ENCODE peak calls at places on chromosomes 11 and 22, in ten cellular contexts. One of them, this sample, is unnamed. For H3K4me1, the result is how much of the 10 kb centered on the place peaks cover.

GRCh38 chr11:61297741-61298140 is 2.6 kb upstream of the VWCE start:
- DNase-seq in sigmoid colon: peak
- DNase-seq in transverse colon: no peak
- DNase-seq in K562: no peak
- DNase-seq in esophagus muscularis mucosa: no peak
- DNase-seq in stomach: no peak
- DNase-seq in vagina: peak
- DNase-seq in GM23338: no peak
- DNase-seq in spleen: peak
- DNase-seq in Panc1: no peak
- DNase-seq in this sample: peak

GRCh38 chr11:8947230-8947943 is 4.6 kb upstream of the ASCL3 start:
- DNase-seq in sigmoid colon: no peak
- DNase-seq in esophagus muscularis mucosa: no peak
- DNase-seq in vagina: no peak
- DNase-seq in spleen: no peak
- DNase-seq in GM23338: no peak
- DNase-seq in stomach: no peak
- DNase-seq in transverse colon: no peak
- DNase-seq in K562: no peak
- DNase-seq in Panc1: no peak
- DNase-seq in this sample: no peak

GRCh38 chr11:79931692-79932091 is 490.9 kb upstream of the TENM4 start:
- DNase-seq in stomach: no peak
- DNase-seq in GM23338: no peak
- DNase-seq in esophagus muscularis mucosa: peak
- DNase-seq in sigmoid colon: no peak
- DNase-seq in vagina: no peak
- DNase-seq in K562: no peak
- DNase-seq in transverse colon: no peak
- DNase-seq in Panc1: no peak
- DNase-seq in spleen: no peak
- DNase-seq in this sample: no peak

GRCh38 chr11:78281511-78281910 is 92.8 kb downstream of the USP35 start:
- DNase-seq in transverse colon: no peak
- DNase-seq in stomach: no peak
- DNase-seq in esophagus muscularis mucosa: no peak
- DNase-seq in Panc1: no peak
- DNase-seq in spleen: no peak
- DNase-seq in GM23338: no peak
- DNase-seq in vagina: no peak
- DNase-seq in sigmoid colon: no peak
- DNase-seq in K562: no peak
- DNase-seq in this sample: no peak

GRCh38 chr11:112794321-112794720 is 166.9 kb upstream of the NCAM1 start:
- DNase-seq in transverse colon: no peak
- DNase-seq in esophagus muscularis mucosa: no peak
- DNase-seq in vagina: no peak
- DNase-seq in spleen: no peak
- DNase-seq in stomach: no peak
- DNase-seq in sigmoid colon: no peak
- DNase-seq in Panc1: no peak
- DNase-seq in GM23338: no peak
- DNase-seq in K562: no peak
- DNase-seq in this sample: no peak

GRCh38 chr11:11450744-11451362 is 97.8 kb upstream of the CSNK2A3 start:
- DNase-seq in sigmoid colon: no peak
- DNase-seq in Panc1: no peak
- DNase-seq in transverse colon: no peak
- DNase-seq in GM23338: no peak
- DNase-seq in K562: no peak
- DNase-seq in spleen: no peak
- DNase-seq in stomach: no peak
- DNase-seq in esophagus muscularis mucosa: no peak
- DNase-seq in vagina: no peak
- DNase-seq in this sample: no peak

GRCh38 chr11:94473177-94473799 is 20.4 kb downstream of the MRE11 start:
- DNase-seq in transverse colon: no peak
- DNase-seq in sigmoid colon: no peak
- DNase-seq in K562: no peak
- DNase-seq in vagina: no peak
- DNase-seq in spleen: no peak
- DNase-seq in esophagus muscularis mucosa: no peak
- DNase-seq in Panc1: no peak
- DNase-seq in GM23338: peak
- DNase-seq in stomach: no peak
- DNase-seq in this sample: no peak

GRCh38 chr11:71481101-71481960 is 28.3 kb downstream of the NADSYN1 start:
- DNase-seq in GM23338: no peak
- DNase-seq in sigmoid colon: no peak
- DNase-seq in Panc1: no peak
- DNase-seq in esophagus muscularis mucosa: no peak
- DNase-seq in transverse colon: no peak
- DNase-seq in vagina: no peak
- DNase-seq in K562: no peak
- DNase-seq in stomach: no peak
- DNase-seq in spleen: peak
- DNase-seq in this sample: peak

GRCh38 chr11:125263268-125263790 is 98.8 kb downstream of the PKNOX2 start:
- DNase-seq in spleen: peak
- DNase-seq in esophagus muscularis mucosa: no peak
- DNase-seq in vagina: no peak
- DNase-seq in stomach: peak
- DNase-seq in Panc1: no peak
- DNase-seq in K562: no peak
- DNase-seq in GM23338: peak
- DNase-seq in transverse colon: peak
- DNase-seq in sigmoid colon: peak
- DNase-seq in this sample: no peak

GRCh38 chr22:30694171-30694637 is 470 bp upstream of the OSBP2 start:
- DNase-seq in transverse colon: peak
- DNase-seq in spleen: peak
- DNase-seq in stomach: peak
- DNase-seq in K562: no peak
- DNase-seq in vagina: no peak
- DNase-seq in GM23338: peak
- DNase-seq in esophagus muscularis mucosa: no peak
- DNase-seq in Panc1: no peak
- DNase-seq in sigmoid colon: peak
- DNase-seq in this sample: peak

GRCh38 chr11:70669871-70670683 is 271.7 kb downstream of the CTTN start:
- DNase-seq in transverse colon: no peak
- DNase-seq in sigmoid colon: no peak
- DNase-seq in Panc1: no peak
- DNase-seq in K562: no peak
- DNase-seq in esophagus muscularis mucosa: no peak
- DNase-seq in GM23338: no peak
- DNase-seq in vagina: no peak
- DNase-seq in spleen: no peak
- DNase-seq in stomach: no peak
- DNase-seq in this sample: no peak

GRCh38 chr11:65217441-65218423 is 36.0 kb downstream of the CAPN1 start:
- DNase-seq in stomach: no peak
- DNase-seq in vagina: no peak
- DNase-seq in K562: no peak
- DNase-seq in transverse colon: no peak
- DNase-seq in GM23338: no peak
- DNase-seq in sigmoid colon: peak
- DNase-seq in Panc1: no peak
- DNase-seq in esophagus muscularis mucosa: no peak
- DNase-seq in spleen: peak
- DNase-seq in this sample: no peak

GRCh38 chr11:126197277-126197939 is 14.0 kb downstream of the RPUSD4 start:
- DNase-seq in GM23338: no peak
- DNase-seq in vagina: no peak
- DNase-seq in Panc1: no peak
- DNase-seq in spleen: peak
- DNase-seq in stomach: peak
- DNase-seq in esophagus muscularis mucosa: no peak
- DNase-seq in sigmoid colon: no peak
- DNase-seq in K562: no peak
- DNase-seq in transverse colon: no peak
- DNase-seq in this sample: no peak

GRCh38 chr11:77068461-77069335 is 1.9 kb downstream of the CAPN5 start:
- DNase-seq in Panc1: no peak
- DNase-seq in GM23338: no peak
- DNase-seq in K562: no peak
- DNase-seq in stomach: no peak
- DNase-seq in transverse colon: peak
- DNase-seq in sigmoid colon: peak
- DNase-seq in esophagus muscularis mucosa: no peak
- DNase-seq in spleen: no peak
- DNase-seq in vagina: no peak
- DNase-seq in this sample: no peak

GRCh38 chr11:46382644-46383403 is 1.4 kb downstream of the MDK start:
- DNase-seq in K562: no peak
- DNase-seq in GM23338: peak
- DNase-seq in spleen: peak
- DNase-seq in esophagus muscularis mucosa: no peak
- DNase-seq in vagina: no peak
- DNase-seq in Panc1: no peak
- DNase-seq in sigmoid colon: peak
- DNase-seq in stomach: no peak
- DNase-seq in transverse colon: no peak
- DNase-seq in this sample: no peak

GRCh38 chr11:120550007-120550406 is 38.5 kb downstream of the GRIK4 start:
- DNase-seq in K562: no peak
- DNase-seq in Panc1: no peak
- DNase-seq in spleen: no peak
- DNase-seq in sigmoid colon: no peak
- DNase-seq in esophagus muscularis mucosa: no peak
- DNase-seq in transverse colon: no peak
- DNase-seq in vagina: no peak
- DNase-seq in stomach: no peak
- DNase-seq in GM23338: no peak
- DNase-seq in this sample: no peak

GRCh38 chr11:134560066-134560465 is 148.0 kb upstream of the B3GAT1 start:
- DNase-seq in Panc1: no peak
- DNase-seq in GM23338: no peak
- DNase-seq in esophagus muscularis mucosa: peak
- DNase-seq in stomach: no peak
- DNase-seq in K562: no peak
- DNase-seq in sigmoid colon: peak
- DNase-seq in transverse colon: no peak
- DNase-seq in vagina: peak
- DNase-seq in spleen: peak
- DNase-seq in this sample: no peak

GRCh38 chr11:113906038-113906437 is 1.4 kb downstream of the HTR3B start:
- DNase-seq in sigmoid colon: no peak
- DNase-seq in vagina: no peak
- DNase-seq in K562: no peak
- DNase-seq in Panc1: no peak
- DNase-seq in esophagus muscularis mucosa: no peak
- DNase-seq in GM23338: peak
- DNase-seq in stomach: peak
- DNase-seq in transverse colon: peak
- DNase-seq in spleen: no peak
- DNase-seq in this sample: peak

GRCh38 chr11:12906501-12906900 is 102.6 kb upstream of the RASSF10 start:
- DNase-seq in stomach: no peak
- DNase-seq in sigmoid colon: no peak
- DNase-seq in spleen: no peak
- DNase-seq in Panc1: no peak
- DNase-seq in vagina: no peak
- DNase-seq in esophagus muscularis mucosa: no peak
- DNase-seq in transverse colon: no peak
- DNase-seq in K562: no peak
- DNase-seq in GM23338: no peak
- DNase-seq in this sample: no peak

GRCh38 chr11:68463714-68464113 is 3.2 kb downstream of the PPP6R3 start:
- DNase-seq in GM23338: no peak
- DNase-seq in vagina: no peak
- DNase-seq in K562: no peak
- DNase-seq in spleen: peak
- DNase-seq in Panc1: no peak
- DNase-seq in sigmoid colon: no peak
- DNase-seq in stomach: no peak
- DNase-seq in esophagus muscularis mucosa: no peak
- DNase-seq in transverse colon: no peak
- DNase-seq in this sample: no peak
- H3K4me3 ChIP-seq in GM23338: peak
- H3K4me3 ChIP-seq in vagina: no peak
- H3K4me3 ChIP-seq in K562: no peak
- H3K4me3 ChIP-seq in spleen: no peak
- H3K4me3 ChIP-seq in Panc1: no peak
- H3K4me3 ChIP-seq in sigmoid colon: no peak
- H3K4me3 ChIP-seq in stomach: peak
- H3K4me3 ChIP-seq in esophagus muscularis mucosa: no peak
- H3K4me3 ChIP-seq in transverse colon: no peak
- H3K4me3 ChIP-seq in this sample: no peak

GRCh38 chr11:118659314-118659939 is 20.0 kb downstream of the TREH start:
- DNase-seq in Panc1: peak
- DNase-seq in GM23338: peak
- DNase-seq in esophagus muscularis mucosa: peak
- DNase-seq in spleen: peak
- DNase-seq in vagina: no peak
- DNase-seq in stomach: peak
- DNase-seq in transverse colon: peak
- DNase-seq in sigmoid colon: peak
- DNase-seq in K562: peak
- DNase-seq in this sample: peak
- TF ChIP-seq POLR2AphosphoS5 in Panc1: peak
- TF ChIP-seq POLR2AphosphoS5 in GM23338: no peak
- TF ChIP-seq POLR2AphosphoS5 in esophagus muscularis mucosa: peak
- TF ChIP-seq POLR2AphosphoS5 in spleen: peak
- TF ChIP-seq POLR2AphosphoS5 in vagina: peak
- TF ChIP-seq POLR2AphosphoS5 in stomach: peak
- TF ChIP-seq POLR2AphosphoS5 in transverse colon: peak
- TF ChIP-seq POLR2AphosphoS5 in sigmoid colon: no peak
- TF ChIP-seq POLR2AphosphoS5 in K562: no peak
- TF ChIP-seq POLR2AphosphoS5 in this sample: peak

DNA sequence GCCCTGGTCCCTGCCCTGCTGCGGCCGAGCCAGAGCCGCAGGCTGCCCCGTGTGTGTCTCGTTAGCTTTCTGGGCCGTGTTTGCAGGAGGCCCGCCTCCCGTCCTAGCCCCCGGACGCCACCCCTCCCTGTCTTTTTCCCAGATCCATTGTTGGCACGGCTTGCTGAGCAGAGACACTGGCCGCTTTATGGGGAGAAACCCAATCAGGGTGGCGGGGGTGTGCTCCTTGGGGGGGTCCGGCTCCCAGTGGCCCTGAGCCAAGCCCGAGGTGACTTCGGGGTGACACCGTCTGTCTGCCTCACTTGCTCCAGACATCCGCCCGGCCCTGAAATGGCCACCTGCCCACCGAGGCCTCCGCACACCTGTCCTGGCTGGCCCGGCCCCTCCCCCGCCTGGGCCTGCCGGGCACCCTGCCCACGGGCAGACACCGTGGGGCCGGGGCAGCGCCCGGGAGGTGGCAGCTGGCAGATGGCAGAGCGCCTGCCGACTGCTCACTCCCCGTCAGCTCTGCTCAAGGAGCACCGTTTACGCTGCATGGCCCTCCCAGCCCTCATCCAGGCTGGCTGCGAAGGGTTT is 43.1 kb upstream of the PPARA start:
- DNase-seq in spleen: no peak
- DNase-seq in transverse colon: peak
- DNase-seq in stomach: peak
- DNase-seq in esophagus muscularis mucosa: no peak
- DNase-seq in vagina: no peak
- DNase-seq in K562: no peak
- DNase-seq in sigmoid colon: peak
- DNase-seq in Panc1: no peak
- DNase-seq in GM23338: no peak
- DNase-seq in this sample: peak
- H3K4me1 ChIP-seq in spleen: half or more
- H3K4me1 ChIP-seq in transverse colon: half or more
- H3K4me1 ChIP-seq in stomach: half or more
- H3K4me1 ChIP-seq in esophagus muscularis mucosa: half or more
- H3K4me1 ChIP-seq in vagina: half or more
- H3K4me1 ChIP-seq in K562: half or more
- H3K4me1 ChIP-seq in sigmoid colon: half or more
- H3K4me1 ChIP-seq in Panc1: half or more
- H3K4me1 ChIP-seq in GM23338: under half
- H3K4me1 ChIP-seq in this sample: half or more

GRCh38 chr22:49724030-49724892 is 103.4 kb downstream of the BRD1 start:
- DNase-seq in GM23338: no peak
- DNase-seq in K562: peak
- DNase-seq in spleen: no peak
- DNase-seq in esophagus muscularis mucosa: peak
- DNase-seq in transverse colon: no peak
- DNase-seq in stomach: no peak
- DNase-seq in sigmoid colon: no peak
- DNase-seq in vagina: peak
- DNase-seq in Panc1: no peak
- DNase-seq in this sample: no peak
- H3K4me3 ChIP-seq in GM23338: no peak
- H3K4me3 ChIP-seq in K562: no peak
- H3K4me3 ChIP-seq in spleen: peak
- H3K4me3 ChIP-seq in esophagus muscularis mucosa: peak
- H3K4me3 ChIP-seq in transverse colon: peak
- H3K4me3 ChIP-seq in stomach: peak
- H3K4me3 ChIP-seq in sigmoid colon: no peak
- H3K4me3 ChIP-seq in vagina: no peak
- H3K4me3 ChIP-seq in Panc1: no peak
- H3K4me3 ChIP-seq in this sample: peak

This sample was measured in prostate gland.